ENCODE peak calls at places on chromosome 5, in four cellular contexts. C, P, R and E are unnamed samples.

GRCh38 chr5:134136221-134136631 is 21.7 kb downstream of the TCF7 start:
- DNase-seq in C (no peak), R (no peak), P (no peak), E (no peak)

GRCh38 chr5:4054092-4054491 is 458.5 kb downstream of the IRX1 start:
- DNase-seq in P (no peak), C (no peak), R (no peak), E (no peak)

GRCh38 chr5:103450333-103451061 is 112.1 kb downstream of the NUDT12 start:
- DNase-seq in R (no peak), P (no peak), C (no peak), E (no peak)

GRCh38 chr5:96247097-96247675 is 185.9 kb downstream of the PCSK1 start:
- DNase-seq in P (no peak), R (no peak), C (no peak), E (no peak)

GRCh38 chr5:32949571-32949970 is 238.4 kb downstream of the NPR3 start:
- DNase-seq in C (no peak), R (no peak), P (no peak), E (no peak)

GRCh38 chr5:8842906-8843590 is 702.8 kb downstream of the SEMA5A start:
- DNase-seq in P (no peak), C (no peak), R (no peak), E (no peak)

GRCh38 chr5:72882989-72883388 is 66.5 kb downstream of the TNPO1 start:
- DNase-seq in C (no peak), R (no peak), P (no peak), E (no peak)

GRCh38 chr5:139698461-139699146 is 50.5 kb downstream of the CXXC5 start:
- DNase-seq in C (peak), P (no peak), R (peak), E (no peak)

GRCh38 chr5:6377582-6378127 is 692 bp downstream of the MED10 start:
- DNase-seq in R (no peak), P (no peak), C (no peak), E (no peak)

GRCh38 chr5:3002230-3002629 is 250.8 kb upstream of the IRX2 start:
- DNase-seq in R (no peak), C (no peak), P (no peak), E (no peak)

GRCh38 chr5:176366575-176366894 is 1.2 kb downstream of the ARL10 start:
- DNase-seq in P (no peak), C (no peak), R (no peak), E (no peak)

GRCh38 chr5:134547999-134548626 is 22.6 kb downstream of the JADE2 start:
- DNase-seq in C (no peak), P (no peak), R (no peak), E (no peak)

GRCh38 chr5:132086277-132086794 is 12.7 kb downstream of the CSF2 start:
- DNase-seq in P (no peak), C (no peak), R (no peak), E (no peak)

GRCh38 chr5:141889282-141889871 is 11.2 kb upstream of the PCDH1 start:
- DNase-seq in R (no peak), C (no peak), P (no peak), E (no peak)

GRCh38 chr5:80198920-80199319 is 56.9 kb downstream of the SERINC5 start:
- DNase-seq in P (no peak), R (no peak), C (no peak), E (no peak)

GRCh38 chr5:39117401-39117800 is 43.2 kb upstream of the RICTOR start:
- DNase-seq in C (no peak), R (no peak), P (no peak), E (no peak)

GRCh38 chr5:133928690-133929393 is 39.6 kb downstream of the C5orf15 start:
- DNase-seq in P (no peak), R (no peak), C (no peak), E (no peak)

GRCh38 chr5:179262126-179262920 is 82.9 kb downstream of the ADAMTS2 start:
- DNase-seq in C (no peak), P (no peak), R (no peak), E (no peak)

GRCh38 chr5:53017383-53017782 is 28.2 kb downstream of the ITGA2 start:
- DNase-seq in C (no peak), P (no peak), R (no peak), E (no peak)

GRCh38 chr5:170625221-170626165 is 121.7 kb downstream of the KCNIP1 start:
- DNase-seq in P (no peak), R (no peak), C (no peak), E (no peak)

GRCh38 chr5:138439537-138440225 is 824 bp downstream of the REEP2 start:
- DNase-seq in P (no peak), C (no peak), R (no peak), E (no peak)

GRCh38 chr5:7518947-7519560 is 123.1 kb downstream of the ADCY2 start:
- DNase-seq in P (no peak), R (peak), C (no peak), E (peak)

GRCh38 chr5:97004423-97005060 is 68.7 kb downstream of the LNPEP start:
- DNase-seq in C (no peak), R (no peak), P (no peak), E (no peak)

GRCh38 chr5:107794731-107795130 is 124.0 kb upstream of the EFNA5 start:
- DNase-seq in R (no peak), P (no peak), C (no peak), E (no peak)

GRCh38 chr5:149257875-149258705 is 13.6 kb upstream of the AFAP1L1 start:
- DNase-seq in R (no peak), P (no peak), C (no peak), E (no peak)

GRCh38 chr5:132465095-132465707 is 25.4 kb downstream of the IRF1 start:
- DNase-seq in C (no peak), R (no peak), P (no peak), E (no peak)

GRCh38 chr5:97797994-97798451 is 615.0 kb upstream of the RIOK2 start:
- DNase-seq in R (no peak), C (no peak), P (no peak), E (no peak)

GRCh38 chr5:134938020-134938419 is 29.7 kb upstream of the CATSPER3 start:
- DNase-seq in P (no peak), R (no peak), C (no peak), E (no peak)

GRCh38 chr5:124745367-124746251 is 830 bp downstream of the ZNF608 start:
- DNase-seq in R (no peak), C (no peak), P (no peak), E (peak)